ENCODE peak calls at places on chromosomes 2 and 18, in five cellular contexts. Y, J, Z, G and O are unnamed samples.

GRCh38 chr2:217930783-217931563 is 71.8 kb downstream of the TNS1 start:
- DNase-seq in Y (no peak), J (no peak), Z (no peak), G (no peak), O (no peak)

GRCh38 chr2:238069021-238069709 is 8.4 kb downstream of the SCLY start:
- DNase-seq in Y (no peak), J (no peak), Z (peak; percentile 18), G (no peak), O (no peak)

GRCh38 chr2:19702267-19702666 is 199.5 kb downstream of the TTC32 start:
- DNase-seq in Y (no peak), J (no peak), Z (no peak), G (no peak), O (no peak)

GRCh38 chr18:48027401-48027931 is 97.0 kb upstream of the SMAD2 start:
- DNase-seq in Y (no peak), J (no peak), Z (no peak), G (no peak), O (no peak)

GRCh38 chr18:22336406-22336805 is 81.3 kb downstream of the CTAGE1 start:
- DNase-seq in Y (no peak), J (no peak), Z (no peak), G (no peak), O (no peak)

GRCh38 chr2:10278029-10278762 is 24.5 kb upstream of the HPCAL1 start:
- DNase-seq in Y (peak; percentile 13), J (no peak), Z (no peak), G (peak; percentile 69), O (no peak)

GRCh38 chr2:192026064-192026715 is 168.5 kb downstream of the TMEFF2 start:
- DNase-seq in Y (no peak), J (no peak), Z (no peak), G (no peak), O (no peak)

GRCh38 chr18:53789376-53790247 is 434.9 kb downstream of the MBD2 start:
- DNase-seq in Y (no peak), J (no peak), Z (no peak), G (no peak), O (no peak)

GRCh38 chr2:143903172-143903856 is 616.6 kb downstream of the ZEB2 start:
- DNase-seq in Y (no peak), J (no peak), Z (no peak), G (no peak), O (no peak)

GRCh38 chr2:152353364-152353763 is 18.4 kb downstream of the FMNL2 start:
- DNase-seq in Y (no peak), J (no peak), Z (no peak), G (no peak), O (no peak)

GRCh38 chr2:200425026-200425821 is 84.6 kb downstream of the KCTD18 start:
- DNase-seq in Y (no peak), J (no peak), Z (no peak), G (no peak), O (peak; percentile 29)

GRCh38 chr2:200422071-200422470 is 87.8 kb downstream of the KCTD18 start:
- DNase-seq in Y (no peak), J (no peak), Z (no peak), G (no peak), O (no peak)

GRCh38 chr2:200421270-200421669 is 88.6 kb downstream of the KCTD18 start:
- DNase-seq in Y (no peak), J (no peak), Z (no peak), G (no peak), O (no peak)

GRCh38 chr2:200423552-200423951 is 86.3 kb downstream of the KCTD18 start:
- DNase-seq in Y (no peak), J (no peak), Z (peak; percentile 69), G (no peak), O (no peak)

DNA sequence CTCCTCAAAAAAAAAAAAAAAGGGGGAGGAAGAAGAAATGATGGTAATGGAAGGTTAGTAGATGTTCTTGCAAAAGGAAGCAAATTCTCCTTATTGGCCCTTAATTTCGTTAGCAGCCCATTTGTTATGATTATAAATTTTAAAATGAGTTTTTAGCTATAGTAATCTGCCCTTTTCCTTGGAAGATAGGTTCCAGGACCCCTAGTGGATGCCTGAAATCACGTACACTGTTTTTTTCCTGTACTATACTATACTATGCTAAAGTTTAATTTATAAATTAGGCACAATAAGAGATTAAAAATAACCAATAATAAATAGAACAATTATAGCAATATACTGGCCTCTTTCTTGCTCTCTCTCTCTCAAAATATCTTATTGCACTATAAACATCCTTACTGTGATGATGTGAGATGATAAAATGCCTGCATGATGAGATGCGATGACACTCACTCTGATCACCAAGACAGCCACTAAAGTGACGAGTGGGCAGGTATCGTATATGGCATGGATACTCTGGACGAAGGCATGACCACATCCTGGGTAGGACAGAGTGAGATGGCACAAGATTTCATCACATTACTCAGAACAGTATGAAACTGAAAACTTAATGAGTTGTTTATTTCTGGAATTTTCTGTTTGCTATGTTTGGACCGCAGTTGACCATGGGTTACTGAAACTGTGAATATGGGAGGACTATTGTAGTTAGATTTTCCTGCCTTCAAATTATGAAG is 87.2 kb downstream of the KCTD18 start:
- DNase-seq in Y (no peak), J (no peak), Z (peak; percentile 84), G (no peak), O (no peak)
- TF ChIP-seq CTCF in Y (no peak), J (peak; percentile 1), Z (peak; percentile 8), G (no peak), O (no peak)

DNA sequence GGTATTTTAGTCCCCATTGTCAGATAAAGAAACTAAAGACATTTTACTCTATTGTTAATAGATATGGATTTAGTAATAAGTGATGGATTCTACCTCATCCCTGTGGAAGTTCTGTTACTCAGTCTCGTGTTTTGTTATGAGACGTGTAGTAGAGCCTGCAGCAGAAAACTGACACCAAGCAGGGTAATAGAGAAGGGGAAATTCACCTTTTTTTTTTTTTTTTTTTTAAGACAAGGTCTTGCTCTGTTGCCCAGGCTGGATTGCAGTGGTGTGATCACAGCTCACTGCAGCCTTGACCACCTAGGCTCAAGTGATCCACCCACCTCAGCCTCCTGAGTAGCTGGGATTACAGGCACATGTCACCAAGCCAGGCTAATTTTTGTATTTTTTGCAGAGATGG is 164.5 kb downstream of the CERS6 start:
- DNase-seq in Y (no peak), J (no peak), Z (no peak), G (no peak), O (no peak)
- TF ChIP-seq CTCF in Y (no peak), J (no peak), Z (no peak), G (no peak), O (no peak)

DNA sequence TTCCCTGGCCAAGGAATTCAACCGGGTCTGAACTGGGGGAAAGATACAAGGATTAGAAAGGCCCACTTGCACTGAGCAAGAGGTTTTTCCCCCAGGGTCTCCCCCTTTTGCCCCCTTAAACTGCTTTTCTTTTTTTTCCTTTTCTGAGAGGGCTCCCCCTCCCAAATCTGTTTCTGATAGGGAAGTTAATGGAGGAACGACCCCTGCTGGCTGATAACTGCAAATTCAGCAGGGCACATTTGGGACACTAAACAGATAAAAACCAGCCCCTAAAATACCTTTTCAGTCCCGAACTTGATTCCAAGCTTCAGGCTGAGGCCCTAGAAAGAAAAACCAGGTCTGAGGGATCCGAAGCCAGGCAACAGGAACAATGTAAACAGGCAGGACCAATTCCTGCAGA is 1012.4 kb upstream of the CRIM1 start:
- DNase-seq in Y (peak; percentile 8), J (no peak), Z (no peak), G (no peak), O (no peak)
- TF ChIP-seq CTCF in Y (peak; percentile 27), J (no peak), Z (peak; percentile 54), G (no peak), O (peak; percentile 37)

GRCh38 chr2:130372833-130373807 is 17.3 kb downstream of the PTPN18 start:
- DNase-seq in Y (no peak), J (no peak), Z (no peak), G (no peak), O (no peak)
- TF ChIP-seq CTCF in Y (no peak), J (no peak), Z (no peak), G (peak; percentile 18), O (no peak)

GRCh38 chr2:241598487-241598886 is 38.5 kb downstream of the THAP4 start:
- DNase-seq in Y (peak; percentile 29), J (no peak), Z (no peak), G (no peak), O (peak; percentile 31)
- TF ChIP-seq CTCF in Y (no peak), J (peak; percentile 25), Z (peak; percentile 12), G (peak; percentile 42), O (peak; percentile 45)